ENCODE peak calls at places on chromosomes 6 and 20, in five cellular contexts. I, V, Q, T and F are unnamed samples.

GRCh38 chr20:62728781-62729300 is 20.2 kb downstream of the NTSR1 start:
- DNase-seq in I (no peak), V (no peak), Q (no peak), T (no peak), F (no peak)

GRCh38 chr6:96013531-96013930 is 2.2 kb upstream of the FUT9 start:
- DNase-seq in I (no peak), V (no peak), Q (no peak), T (no peak), F (no peak)

GRCh38 chr20:50980851-50981713 is 22.5 kb downstream of the MOCS3 start:
- DNase-seq in I (peak), V (peak), Q (peak), T (peak), F (peak)

GRCh38 chr20:23200914-23201313 is 114.8 kb upstream of the CD93 start:
- DNase-seq in I (peak), V (peak), Q (no peak), T (peak), F (peak)

GRCh38 chr20:19408971-19409370 is 196.5 kb downstream of the SLC24A3 start:
- DNase-seq in I (no peak), V (no peak), Q (no peak), T (no peak), F (no peak)

GRCh38 chr6:168132531-168133184 is 53.6 kb upstream of the FRMD1 start:
- DNase-seq in I (peak), V (no peak), Q (peak), T (peak), F (peak)

GRCh38 chr20:40643891-40644290 is 45.1 kb downstream of the MAFB start:
- DNase-seq in I (no peak), V (no peak), Q (no peak), T (peak), F (no peak)

GRCh38 chr20:13009682-13010406 is 1.1 kb downstream of the SPTLC3 start:
- DNase-seq in I (peak), V (peak), Q (no peak), T (peak), F (peak)

GRCh38 chr20:59164681-59165388 is 1.2 kb downstream of the ZNF831 start:
- DNase-seq in I (no peak), V (no peak), Q (no peak), T (no peak), F (no peak)

GRCh38 chr20:45913105-45913504 is 1.1 kb upstream of the PLTP start:
- DNase-seq in I (no peak), V (no peak), Q (no peak), T (no peak), F (no peak)

GRCh38 chr20:24751551-24751950 is 197.5 kb upstream of the CST7 start:
- DNase-seq in I (no peak), V (no peak), Q (no peak), T (no peak), F (no peak)

GRCh38 chr6:164063346-164063745 is 648.8 kb downstream of the QKI start:
- DNase-seq in I (no peak), V (no peak), Q (no peak), T (no peak), F (no peak)

GRCh38 chr6:157314705-157315321 is 8.5 kb downstream of the TMEM242 start:
- DNase-seq in I (no peak), V (peak), Q (no peak), T (no peak), F (no peak)

GRCh38 chr20:2101057-2101934 is at the start of gene STK35:
- DNase-seq in I (peak), V (peak), Q (no peak), T (no peak), F (peak)

GRCh38 chr6:108835218-108835850 is 12.9 kb upstream of the ARMC2 start:
- DNase-seq in I (peak), V (peak), Q (peak), T (peak), F (peak)

GRCh38 chr20:47391276-47392010 is 34.9 kb upstream of the ZMYND8 start:
- DNase-seq in I (no peak), V (no peak), Q (no peak), T (no peak), F (no peak)

GRCh38 chr20:49591217-49591865 is 23.4 kb upstream of the PTGIS start:
- DNase-seq in I (no peak), V (no peak), Q (no peak), T (no peak), F (no peak)

GRCh38 chr20:2692036-2692885 is at the start of gene EBF4:
- DNase-seq in I (no peak), V (peak), Q (peak), T (peak), F (peak)

GRCh38 chr20:17614176-17614811 is 44.4 kb downstream of the DSTN start:
- DNase-seq in I (no peak), V (no peak), Q (no peak), T (peak), F (no peak)

GRCh38 chr6:40668203-40668602 is 81.0 kb upstream of the LRFN2 start:
- DNase-seq in I (no peak), V (no peak), Q (no peak), T (no peak), F (no peak)

GRCh38 chr6:7088076-7088742 is 19.6 kb upstream of the RREB1 start:
- DNase-seq in I (no peak), V (no peak), Q (no peak), T (no peak), F (no peak)

GRCh38 chr20:3766381-3766780 is 1.2 kb downstream of the ADISSP start:
- DNase-seq in I (no peak), V (no peak), Q (no peak), T (no peak), F (no peak)

GRCh38 chr20:3766832-3767433 is 620 bp downstream of the ADISSP start:
- DNase-seq in I (no peak), V (no peak), Q (no peak), T (no peak), F (no peak)

GRCh38 chr20:3765171-3765887 is 2.2 kb downstream of the ADISSP start:
- DNase-seq in I (no peak), V (no peak), Q (no peak), T (no peak), F (no peak)

GRCh38 chr20:3768342-3769130 is 983 bp upstream of the ADISSP start:
- DNase-seq in I (no peak), V (peak), Q (peak), T (peak), F (peak)

GRCh38 chr20:3767434-3768341 is at the start of gene ADISSP:
- DNase-seq in I (peak), V (peak), Q (peak), T (peak), F (peak)
- TF ChIP-seq CTCF in I (no peak), V (peak), Q (no peak), T (no peak), F (no peak)

DNA sequence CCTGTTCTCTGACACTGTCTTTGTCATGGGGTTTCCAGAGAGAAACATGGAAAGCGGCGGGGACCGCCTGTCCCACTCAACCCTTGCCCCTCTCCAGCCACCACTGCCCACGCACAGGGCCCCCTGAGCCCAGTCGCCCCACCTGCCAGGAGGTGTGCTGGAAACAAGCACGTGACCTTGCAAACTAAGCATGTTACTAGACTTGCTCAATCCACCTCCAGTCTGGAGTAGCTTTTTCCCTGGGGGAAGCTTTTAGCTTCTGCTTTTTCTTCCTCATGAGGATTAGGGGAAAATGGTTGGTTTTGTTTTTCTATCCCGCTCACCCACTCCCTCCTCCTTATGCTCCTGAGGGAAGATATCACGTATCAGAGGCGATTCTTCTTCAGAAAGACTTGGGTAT is 105.7 kb downstream of the PLEKHG1 start:
- DNase-seq in I (no peak), V (no peak), Q (no peak), T (no peak), F (no peak)
- TF ChIP-seq CTCF in I (no peak), V (no peak), Q (no peak), T (no peak), F (no peak)

DNA sequence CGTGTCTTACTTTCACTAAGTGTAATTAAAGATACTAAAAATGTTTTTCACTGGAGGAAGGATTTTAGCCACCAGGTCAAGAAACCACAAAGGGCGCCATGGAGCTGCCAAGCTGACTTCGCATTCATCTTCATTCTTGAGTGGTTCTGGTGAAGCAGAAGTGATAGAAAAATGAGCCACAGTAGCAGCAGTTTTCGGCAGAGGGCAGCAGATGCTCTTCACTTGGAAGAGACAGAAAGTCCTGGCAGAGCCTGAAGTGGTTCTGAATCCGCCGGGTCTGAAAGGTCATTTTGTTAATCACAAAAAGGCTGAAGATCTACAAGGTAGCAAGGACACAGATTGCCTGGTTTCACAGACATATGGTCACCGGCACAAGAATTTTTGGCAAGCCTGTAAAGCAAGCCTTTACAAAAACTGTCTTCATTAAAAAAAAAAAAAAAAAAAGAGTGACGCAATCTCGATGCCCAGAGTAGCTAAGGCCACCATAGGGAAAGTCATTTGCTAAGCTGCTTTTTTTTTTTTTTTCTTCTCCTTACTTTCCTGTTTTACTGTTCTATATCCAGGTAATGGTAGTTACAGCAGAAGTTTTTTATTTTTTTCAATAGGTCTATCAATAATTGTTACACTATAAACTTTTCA is 345.1 kb upstream of the AGPAT4 start:
- DNase-seq in I (no peak), V (no peak), Q (no peak), T (peak), F (no peak)
- TF ChIP-seq CTCF in I (no peak), V (no peak), Q (no peak), T (peak), F (peak)

GRCh38 chr6:146898888-146899227 is 300.1 kb downstream of the ADGB start:
- DNase-seq in I (no peak), V (no peak), Q (no peak), T (no peak), F (no peak)

GRCh38 chr6:146905313-146905712 is 298.9 kb upstream of the STXBP5 start:
- DNase-seq in I (no peak), V (no peak), Q (no peak), T (peak), F (peak)

GRCh38 chr6:146902846-146903245 is 301.4 kb upstream of the STXBP5 start:
- DNase-seq in I (no peak), V (no peak), Q (no peak), T (no peak), F (no peak)

GRCh38 chr6:146904596-146904995 is 299.6 kb upstream of the STXBP5 start:
- DNase-seq in I (no peak), V (no peak), Q (no peak), T (no peak), F (no peak)

GRCh38 chr6:146901940-146902816 is 302.0 kb upstream of the STXBP5 start:
- DNase-seq in I (no peak), V (no peak), Q (no peak), T (no peak), F (no peak)
- TF ChIP-seq CTCF in I (no peak), V (no peak), Q (no peak), T (peak), F (no peak)

DNA sequence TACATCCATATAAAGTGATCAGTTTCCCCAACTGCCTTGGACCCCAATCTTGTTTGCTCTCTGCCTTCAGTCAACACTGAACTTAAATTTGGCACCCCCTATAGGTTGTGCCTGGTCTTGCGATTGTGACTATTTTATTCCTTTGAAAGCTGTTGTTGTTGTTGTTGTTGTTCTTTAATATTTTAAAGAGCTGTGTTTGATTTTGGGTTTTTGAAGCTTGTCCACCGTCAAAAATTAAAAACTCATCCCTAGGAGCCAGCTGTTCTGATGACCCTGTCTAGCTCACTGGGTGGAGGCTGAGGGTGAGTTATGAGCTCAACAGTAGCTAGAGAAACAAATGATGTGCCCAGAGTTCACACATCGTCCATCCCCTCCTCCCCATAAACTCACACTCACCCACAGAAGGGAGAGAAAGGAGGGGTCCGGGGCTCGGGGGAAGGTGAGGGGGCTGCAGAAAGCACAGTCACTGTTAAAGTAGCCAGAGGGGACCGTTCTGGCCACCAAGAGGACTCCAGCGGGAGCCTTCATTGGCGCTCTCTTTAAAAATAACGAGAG is 4.0 kb downstream of the SIM1 start:
- DNase-seq in I (no peak), V (no peak), Q (no peak), T (no peak), F (no peak)
- TF ChIP-seq CTCF in I (no peak), V (no peak), Q (no peak), T (no peak), F (no peak)

GRCh38 chr20:9628166-9628565 is 113.8 kb downstream of the LAMP5 start:
- DNase-seq in I (no peak), V (no peak), Q (no peak), T (no peak), F (no peak)
- TF ChIP-seq CTCF in I (no peak), V (no peak), Q (no peak), T (no peak), F (no peak)